ENCODE peak calls at places on chromosomes 5 and 9, in eight cellular contexts. N, B, R, Z, O, J, K and S are unnamed samples.

GRCh38 chr5:137101544-137101943 is 397.6 kb downstream of the SPOCK1 start:
- DNase-seq in B (no peak), Z (no peak), K (no peak), O (peak; percentile 33), J (no peak), R (no peak), N (no peak), S (no peak)

GRCh38 chr5:132050136-132050535 is 10.3 kb upstream of the IL3 start:
- DNase-seq in B (no peak), Z (no peak), K (no peak), J (peak; percentile 36), R (no peak), N (no peak), O (no peak), S (no peak)

GRCh38 chr9:95783426-95783975 is 92.0 kb upstream of the ERCC6L2 start:
- DNase-seq in N (no peak), J (no peak), R (no peak), Z (no peak), K (no peak), O (peak; percentile 84), B (peak; percentile 67), S (no peak)

GRCh38 chr5:142096382-142096781 is 12.2 kb upstream of the NDFIP1 start:
- DNase-seq in N (no peak), K (no peak), J (no peak), B (no peak), Z (no peak), R (no peak), O (no peak), S (no peak)

GRCh38 chr5:126198509-126198908 is 224.7 kb upstream of the GRAMD2B start:
- DNase-seq in K (no peak), B (no peak), J (no peak), N (no peak), O (no peak), Z (no peak), R (no peak), S (no peak)

GRCh38 chr9:33934188-33934878 is 114.4 kb downstream of the UBAP2 start:
- DNase-seq in R (no peak), O (no peak), Z (no peak), K (no peak), N (no peak), B (no peak), J (no peak), S (no peak)

GRCh38 chr5:19902316-19902934 is 85.6 kb downstream of the CDH18 start:
- DNase-seq in B (no peak), Z (no peak), K (no peak), R (no peak), N (no peak), J (no peak), O (peak; percentile 19), S (peak; percentile 59)

GRCh38 chr5:34881246-34881645 is 34.1 kb downstream of the RAD1 start:
- DNase-seq in Z (no peak), K (no peak), B (no peak), R (no peak), J (no peak), N (no peak), O (no peak), S (no peak)

GRCh38 chr5:55993013-55993412 is 1.8 kb downstream of the IL6ST start:
- DNase-seq in J (no peak), Z (no peak), N (no peak), B (no peak), O (no peak), R (no peak), K (peak; percentile 29), S (peak; percentile 18)

GRCh38 chr5:5005351-5005750 is 134.8 kb upstream of the ADAMTS16 start:
- DNase-seq in O (no peak), K (no peak), Z (no peak), B (no peak), J (no peak), N (no peak), R (no peak), S (peak; percentile 8)

GRCh38 chr5:20601678-20602100 is 613.7 kb upstream of the CDH18 start:
- DNase-seq in Z (peak; percentile 93), N (no peak), B (peak; percentile 32), O (peak; percentile 71), J (no peak), K (no peak), R (no peak), S (peak; percentile 42)

GRCh38 chr5:126867237-126867636 is 90.3 kb downstream of the LMNB1 start:
- DNase-seq in Z (no peak), K (no peak), J (no peak), N (no peak), B (no peak), R (no peak), O (no peak), S (no peak)

GRCh38 chr5:147403659-147404640 is 105.9 kb downstream of the DPYSL3 start:
- DNase-seq in O (peak; percentile 100), R (peak; percentile 7), B (peak; percentile 99), J (no peak), N (no peak), K (peak; percentile 88), Z (no peak), S (peak; percentile 94)

GRCh38 chr5:8376478-8376877 is 507.5 kb downstream of the MTRR start:
- DNase-seq in R (no peak), O (no peak), B (no peak), K (no peak), Z (no peak), J (no peak), N (no peak), S (no peak)

GRCh38 chr9:126500600-126501382 is 112.9 kb upstream of the LMX1B start:
- DNase-seq in B (peak; percentile 70), N (peak; percentile 69), Z (peak; percentile 91), R (peak; percentile 50), J (peak; percentile 81), K (peak; percentile 72), O (peak; percentile 65), S (peak; percentile 67)

GRCh38 chr5:43564289-43564850 is 7.5 kb upstream of the PAIP1 start:
- DNase-seq in R (no peak), K (no peak), O (no peak), Z (no peak), B (no peak), J (no peak), N (no peak), S (no peak)

GRCh38 chr5:73774924-73775323 is 148.9 kb downstream of the ARHGEF28 start:
- DNase-seq in Z (no peak), J (no peak), R (no peak), O (no peak), K (no peak), B (no peak), N (no peak), S (no peak)

GRCh38 chr9:33375238-33375840 is 27.0 kb downstream of the AQP7 start:
- DNase-seq in J (no peak), Z (peak; percentile 53), R (no peak), K (no peak), O (peak; percentile 45), B (no peak), N (no peak), S (no peak)

GRCh38 chr5:179794171-179794570 is 385 bp downstream of the LTC4S start:
- DNase-seq in N (no peak), J (no peak), B (no peak), K (peak; percentile 18), Z (no peak), R (no peak), O (no peak), S (no peak)

GRCh38 chr5:179793470-179794139 is at the start of gene LTC4S:
- DNase-seq in N (peak; percentile 26), J (peak; percentile 69), O (peak; percentile 73), B (peak; percentile 68), R (no peak), K (peak; percentile 85), Z (no peak), S (no peak)

GRCh38 chr5:179795049-179795862 is 1.5 kb downstream of the LTC4S start:
- DNase-seq in N (peak; percentile 68), J (no peak), K (peak; percentile 38), B (no peak), Z (peak; percentile 68), R (no peak), O (no peak), S (peak; percentile 62)

GRCh38 chr5:179795863-179796833 is 2.4 kb downstream of the LTC4S start:
- DNase-seq in K (peak; percentile 67), Z (peak; percentile 61), B (peak; percentile 79), O (peak; percentile 79), J (peak; percentile 76), R (no peak), N (peak; percentile 83), S (peak; percentile 87)

DNA sequence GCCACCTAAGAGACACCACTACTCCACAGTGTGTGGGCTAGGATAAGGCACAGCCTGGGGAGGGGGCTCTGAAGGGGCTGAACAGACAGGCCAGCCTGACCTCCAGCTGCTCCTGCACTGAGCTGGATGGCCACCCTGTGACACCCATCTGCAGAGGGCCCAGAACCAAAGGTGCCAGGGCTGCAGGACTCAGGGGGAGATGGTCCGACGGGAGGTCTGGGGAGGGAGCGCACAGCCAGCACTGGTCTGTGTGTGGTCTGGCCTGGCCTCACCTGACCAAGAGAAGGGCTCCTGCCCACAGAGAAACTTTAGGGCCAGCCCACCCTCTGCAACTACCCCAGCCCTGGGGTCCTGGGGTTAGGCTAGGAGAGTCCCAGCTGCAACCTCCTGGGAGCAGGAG is 789 bp downstream of the LTC4S start:
- DNase-seq in O (no peak), R (no peak), N (no peak), Z (no peak), B (no peak), K (no peak), J (no peak), S (no peak)
- H3K4me3 ChIP-seq in O (no peak overlapping the region), R (no peak overlapping the region), N (peak overlapping the region; percentile 70), Z (no peak overlapping the region), B (no peak overlapping the region), K (no peak overlapping the region), J (peak overlapping the region; percentile 71), S (no peak overlapping the region)

GRCh38 chr9:101486693-101487442 is 46.8 kb upstream of the RNF20 start:
- DNase-seq in B (peak; percentile 65), R (no peak), O (peak; percentile 69), J (no peak), N (no peak), Z (peak; percentile 67), K (peak; percentile 61), S (peak; percentile 71)
- TF ChIP-seq CTCF in B (peak; percentile 50), R (peak; percentile 71), O (no peak), J (no peak), N (no peak), Z (peak; percentile 25), K (no peak), S (no peak)

GRCh38 chr5:522899-523657 is 1.2 kb downstream of the SLC9A3 start:
- DNase-seq in B (no peak), Z (peak; percentile 52), J (no peak), N (no peak), R (no peak), K (no peak), O (no peak), S (no peak)
- H3K4me3 ChIP-seq in B (no peak overlapping the region), Z (peak overlapping the region; percentile 38), J (peak overlapping the region; percentile 25), N (no peak overlapping the region), R (peak overlapping the region; percentile 22), K (no peak overlapping the region), O (no peak overlapping the region), S (no peak overlapping the region)

GRCh38 chr9:36597412-36598178 is 24.9 kb downstream of the MELK start:
- DNase-seq in B (peak; percentile 65), O (peak; percentile 63), J (no peak), Z (peak; percentile 10), R (no peak), N (peak; percentile 47), K (no peak), S (peak; percentile 55)
- TF ChIP-seq CTCF in B (peak; percentile 77), O (peak; percentile 70), J (no peak), Z (peak; percentile 72), R (no peak), N (peak; percentile 76), K (no peak), S (peak; percentile 72)

GRCh38 chr5:96932026-96932425 is 3.9 kb upstream of the LNPEP start:
- DNase-seq in J (no peak), N (no peak), B (no peak), K (no peak), R (no peak), O (no peak), Z (no peak), S (no peak)
- H3K4me3 ChIP-seq in J (no peak overlapping the region), N (peak overlapping the region; percentile 87), B (no peak overlapping the region), K (no peak overlapping the region), R (no peak overlapping the region), O (no peak overlapping the region), Z (no peak overlapping the region), S (no peak overlapping the region)